ENCODE peak calls at places on chromosomes 4 and X, in eight cellular contexts. H is CD4-positive, alpha-beta T cell; S is psoas muscle; Z is CD4-positive, alpha-beta memory T cell; B is prostate gland; O is GM12878; A is aorta; F is K562. X is an unnamed sample.

GRCh38 chr4:153804742-153805141 is 15.9 kb upstream of the SFRP2 start:
- DNase-seq in H (no peak), S (no peak), Z (no peak), B (no peak), O (no peak), A (no peak), F (no peak), X (no peak)

GRCh38 chr4:153252122-153252521 is 47.9 kb downstream of the TRIM2 start:
- DNase-seq in H (no peak), S (no peak), Z (no peak), B (no peak), O (peak; percentile 19), A (no peak), F (no peak), X (no peak)

GRCh38 chrX:31166416-31166815 is 94.6 kb upstream of the FTHL17 start:
- DNase-seq in H (no peak), S (no peak), Z (no peak), B (no peak), O (no peak), A (no peak), F (no peak), X (no peak)

GRCh38 chrX:136674270-136674986 is 26.5 kb downstream of the CD40LG start:
- DNase-seq in H (peak; percentile 11), S (no peak), Z (peak; percentile 64), B (no peak), O (no peak), A (no peak), F (no peak), X (no peak)

GRCh38 chr4:168408620-168409019 is 71.7 kb downstream of the DDX60L start:
- DNase-seq in H (no peak), S (peak; percentile 38), Z (no peak), B (peak; percentile 46), O (no peak), A (peak; percentile 67), F (no peak), X (peak; percentile 48)

GRCh38 chr4:71074452-71075299 is 81.2 kb downstream of the DCK start:
- DNase-seq in H (no peak), S (no peak), Z (no peak), B (peak; percentile 25), O (no peak), A (no peak), F (no peak), X (no peak)

GRCh38 chrX:120857240-120857639 is 18.4 kb downstream of the CT47B1 start:
- DNase-seq in H (no peak), S (no peak), Z (no peak), B (no peak), O (no peak), A (no peak), F (no peak), X (no peak)

GRCh38 chr4:158821228-158822009 is 52.6 kb downstream of the FNIP2 start:
- DNase-seq in H (no peak), S (no peak), Z (no peak), B (no peak), O (no peak), A (peak; percentile 55), F (no peak), X (no peak)

GRCh38 chr4:122661661-122662160 is 40.8 kb upstream of the IL21 start:
- DNase-seq in H (no peak), S (no peak), Z (no peak), B (no peak), O (no peak), A (no peak), F (no peak), X (no peak)

GRCh38 chr4:5710065-5710961 is 688 bp upstream of the EVC start:
- DNase-seq in H (no peak), S (no peak), Z (no peak), B (peak; percentile 26), O (no peak), A (no peak), F (no peak), X (no peak)

GRCh38 chr4:79663157-79663556 is 255.1 kb upstream of the GK2 start:
- DNase-seq in H (no peak), S (no peak), Z (no peak), B (peak; percentile 49), O (no peak), A (no peak), F (no peak), X (no peak)
- H3K27ac ChIP-seq in H (no peak overlapping the region), S (no peak overlapping the region), Z (no peak overlapping the region), B (peak overlapping the region; percentile 73), O (no peak overlapping the region), A (no peak overlapping the region), F (no peak overlapping the region), X (no peak overlapping the region)

DNA sequence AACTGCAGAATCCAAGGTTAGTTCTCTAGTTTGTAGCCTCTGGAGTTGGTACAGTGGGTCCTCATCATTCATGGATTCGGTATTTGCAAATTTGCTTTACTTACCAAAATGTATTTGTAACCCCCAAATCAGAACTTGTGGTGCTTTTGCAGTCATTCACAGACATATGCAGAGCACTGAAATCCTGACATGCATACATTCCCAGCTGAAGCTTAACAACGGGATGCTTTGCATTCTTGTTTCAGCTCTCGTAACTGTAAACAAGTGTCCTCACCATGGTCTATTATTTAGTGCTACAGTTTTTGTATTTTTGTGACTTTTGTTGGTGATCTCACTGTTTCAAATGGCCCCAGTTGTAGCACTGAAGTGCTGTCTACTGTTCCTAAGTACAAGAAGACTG is 16.1 kb downstream of the BEND4 start:
- DNase-seq in H (no peak), S (no peak), Z (no peak), B (no peak), O (no peak), A (no peak), F (no peak), X (no peak)
- H3K27ac ChIP-seq in H (no peak overlapping the region), S (no peak overlapping the region), Z (no peak overlapping the region), B (no peak overlapping the region), O (no peak overlapping the region), A (no peak overlapping the region), F (no peak overlapping the region), X (no peak overlapping the region)

DNA sequence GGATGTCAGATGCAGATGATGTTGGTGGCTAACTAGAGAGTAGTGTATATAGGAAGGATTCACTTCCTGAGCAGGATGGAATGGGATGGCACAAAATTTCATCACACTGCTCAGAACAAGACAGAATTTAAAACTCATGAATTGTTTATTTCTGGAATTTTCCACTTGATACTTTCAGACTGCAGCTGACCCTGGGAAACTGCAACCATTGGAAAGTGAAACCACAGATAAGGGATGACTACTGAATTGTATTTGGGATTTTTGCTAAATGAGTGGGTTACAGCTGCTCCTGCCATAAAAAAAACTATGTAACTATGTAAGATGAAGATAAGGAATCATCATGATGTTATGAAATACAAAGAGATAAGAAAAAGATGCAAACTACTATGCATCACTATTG is 51.4 kb downstream of the NPY5R start:
- DNase-seq in H (no peak), S (no peak), Z (no peak), B (no peak), O (no peak), A (no peak), F (no peak), X (no peak)
- H3K27ac ChIP-seq in H (no peak overlapping the region), S (no peak overlapping the region), Z (no peak overlapping the region), B (no peak overlapping the region), O (no peak overlapping the region), A (no peak overlapping the region), F (no peak overlapping the region), X (peak overlapping the region; percentile 31)

GRCh38 chr4:53376900-53377299 is 541 bp upstream of the FIP1L1 start:
- DNase-seq in H (no peak), S (no peak), Z (no peak), B (no peak), O (no peak), A (no peak), F (no peak), X (no peak)
- H3K27ac ChIP-seq in H (peak overlapping the region; percentile 89), S (peak overlapping the region; percentile 83), Z (peak overlapping the region; percentile 92), B (peak overlapping the region; percentile 83), O (peak overlapping the region; percentile 47), A (no peak overlapping the region), F (peak overlapping the region; percentile 62), X (peak overlapping the region; percentile 89)

GRCh38 chrX:46649421-46650260 is 76.1 kb downstream of the CHST7 start:
- DNase-seq in H (no peak), S (peak; percentile 31), Z (no peak), B (peak; percentile 18), O (no peak), A (peak; percentile 63), F (no peak), X (peak; percentile 42)
- H3K27ac ChIP-seq in H (no peak overlapping the region), S (no peak overlapping the region), Z (no peak overlapping the region), B (no peak overlapping the region), O (no peak overlapping the region), A (no peak overlapping the region), F (no peak overlapping the region), X (peak overlapping the region; percentile 65)

DNA sequence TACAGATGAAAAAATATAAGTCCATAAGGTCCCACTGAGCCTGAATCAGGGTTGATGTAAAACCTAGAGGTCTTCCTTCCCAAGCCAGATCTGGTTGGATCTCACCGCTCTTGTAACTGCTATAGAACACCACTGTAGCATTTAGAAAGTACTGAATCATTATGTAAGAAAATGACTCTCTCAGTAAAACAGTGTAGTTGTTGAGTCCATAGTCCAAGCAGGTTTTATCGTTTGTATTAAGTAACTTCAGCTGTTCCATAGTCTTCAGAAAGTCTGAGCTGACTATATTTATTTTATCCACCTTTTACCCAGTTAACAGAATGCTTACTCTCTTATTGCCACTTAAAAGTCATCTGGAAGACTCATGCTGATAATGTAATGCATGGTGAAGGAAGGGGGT is 82.2 kb downstream of the POLA1 start:
- DNase-seq in H (no peak), S (no peak), Z (no peak), B (no peak), O (no peak), A (no peak), F (no peak), X (no peak)
- H3K27ac ChIP-seq in H (no peak overlapping the region), S (no peak overlapping the region), Z (no peak overlapping the region), B (no peak overlapping the region), O (no peak overlapping the region), A (no peak overlapping the region), F (no peak overlapping the region), X (no peak overlapping the region)

GRCh38 chr4:8280876-8281440 is 11.4 kb downstream of the HTRA3 start:
- DNase-seq in H (no peak), S (no peak), Z (no peak), B (no peak), O (no peak), A (no peak), F (no peak), X (peak; percentile 5)
- H3K27ac ChIP-seq in H (no peak overlapping the region), S (no peak overlapping the region), Z (no peak overlapping the region), B (peak overlapping the region; percentile 19), O (no peak overlapping the region), A (no peak overlapping the region), F (no peak overlapping the region), X (peak overlapping the region; percentile 66)

X was measured in left ventricle myocardium inferior.